ENCODE peak calls at places on chromosome 15, in six cellular contexts. W, M, T, L, N and K are unnamed samples.

GRCh38 chr15:74496648-74497047 is 35.7 kb upstream of the UBL7 start:
- DNase-seq in W (no peak), M (no peak), T (no peak), L (no peak), N (no peak), K (no peak)

GRCh38 chr15:79673416-79674123 is 223.2 kb downstream of the MTHFS start:
- DNase-seq in W (no peak), M (peak), T (peak), L (no peak), N (peak), K (peak)

GRCh38 chr15:63350178-63350621 is 31.4 kb downstream of the CA12 start:
- DNase-seq in W (no peak), M (no peak), T (no peak), L (no peak), N (no peak), K (no peak)

GRCh38 chr15:42344763-42345162 is 14.5 kb upstream of the CAPN3 start:
- DNase-seq in W (no peak), M (no peak), T (no peak), L (no peak), N (no peak), K (no peak)

GRCh38 chr15:70376929-70377691 is 279.4 kb upstream of the TLE3 start:
- DNase-seq in W (no peak), M (no peak), T (peak), L (no peak), N (no peak), K (no peak)

GRCh38 chr15:59553879-59554735 is 57.5 kb upstream of the GCNT3 start:
- DNase-seq in W (peak), M (no peak), T (no peak), L (no peak), N (no peak), K (no peak)

GRCh38 chr15:79163395-79163794 is 72.8 kb upstream of the RASGRF1 start:
- DNase-seq in W (no peak), M (no peak), T (no peak), L (no peak), N (no peak), K (no peak)

GRCh38 chr15:58694641-58695398 is 54.7 kb downstream of the ADAM10 start:
- DNase-seq in W (no peak), M (no peak), T (no peak), L (no peak), N (no peak), K (no peak)

GRCh38 chr15:77709135-77709886 is 76.6 kb upstream of the LINGO1 start:
- DNase-seq in W (no peak), M (no peak), T (no peak), L (no peak), N (no peak), K (no peak)

GRCh38 chr15:25237291-25237978 is 201.4 kb downstream of the UBE3A start:
- DNase-seq in W (no peak), M (no peak), T (no peak), L (no peak), N (no peak), K (no peak)

GRCh38 chr15:76753771-76754170 is 151.4 kb downstream of the SCAPER start:
- DNase-seq in W (no peak), M (no peak), T (no peak), L (no peak), N (no peak), K (no peak)

GRCh38 chr15:40065166-40065565 is 26.2 kb upstream of the SRP14 start:
- DNase-seq in W (no peak), M (no peak), T (no peak), L (no peak), N (no peak), K (no peak)

GRCh38 chr15:38854506-38854905 is 289.9 kb upstream of the RASGRP1 start:
- DNase-seq in W (no peak), M (no peak), T (no peak), L (no peak), N (no peak), K (no peak)

GRCh38 chr15:75193976-75194375 is 7.7 kb upstream of the C15orf39 start:
- DNase-seq in W (no peak), M (no peak), T (no peak), L (no peak), N (no peak), K (no peak)

GRCh38 chr15:68371851-68372250 is 60.1 kb downstream of the ITGA11 start:
- DNase-seq in W (no peak), M (no peak), T (no peak), L (no peak), N (no peak), K (no peak)

GRCh38 chr15:90877996-90878395 is 6.3 kb upstream of the FES start:
- DNase-seq in W (no peak), M (no peak), T (no peak), L (peak), N (no peak), K (no peak)

GRCh38 chr15:68201879-68202261 is 3.3 kb downstream of the CALML4 start:
- DNase-seq in W (no peak), M (no peak), T (no peak), L (no peak), N (no peak), K (no peak)

GRCh38 chr15:75346796-75347221 is at the start of gene NEIL1:
- DNase-seq in W (no peak), M (no peak), T (no peak), L (peak), N (no peak), K (no peak)

GRCh38 chr15:26691249-26691648 is 81.6 kb downstream of the GABRB3 start:
- DNase-seq in W (no peak), M (no peak), T (no peak), L (no peak), N (no peak), K (no peak)

GRCh38 chr15:99682455-99682854 is 50.8 kb downstream of the LYSMD4 start:
- DNase-seq in W (no peak), M (no peak), T (no peak), L (no peak), N (no peak), K (no peak)

GRCh38 chr15:77841376-77841775 is 208.7 kb upstream of the LINGO1 start:
- DNase-seq in W (no peak), M (no peak), T (no peak), L (no peak), N (no peak), K (no peak)

GRCh38 chr15:52620496-52620895 is 51.7 kb upstream of the ARPP19 start:
- DNase-seq in W (no peak), M (no peak), T (no peak), L (no peak), N (no peak), K (no peak)

GRCh38 chr15:85692873-85693272 is 101.9 kb downstream of the KLHL25 start:
- DNase-seq in W (no peak), M (peak), T (no peak), L (no peak), N (no peak), K (no peak)

GRCh38 chr15:79593119-79593869 is 161.2 kb downstream of the MINAR1 start:
- DNase-seq in W (peak), M (no peak), T (peak), L (no peak), N (no peak), K (no peak)

GRCh38 chr15:100614336-100614735 is 11.9 kb downstream of the ASB7 start:
- DNase-seq in W (no peak), M (no peak), T (no peak), L (no peak), N (no peak), K (no peak)

GRCh38 chr15:26806161-26806560 is 33.3 kb upstream of the GABRB3 start:
- DNase-seq in W (no peak), M (no peak), T (no peak), L (no peak), N (no peak), K (no peak)

GRCh38 chr15:39336926-39337325 is 244.0 kb upstream of the THBS1 start:
- DNase-seq in W (no peak), M (no peak), T (no peak), L (no peak), N (no peak), K (no peak)

GRCh38 chr15:63244399-63244798 is 33.0 kb upstream of the APH1B start:
- DNase-seq in W (no peak), M (no peak), T (no peak), L (no peak), N (no peak), K (no peak)

GRCh38 chr15:60740787-60741354 is 261.9 kb upstream of the ICE2 start:
- DNase-seq in W (peak), M (no peak), T (no peak), L (no peak), N (no peak), K (no peak)

DNA sequence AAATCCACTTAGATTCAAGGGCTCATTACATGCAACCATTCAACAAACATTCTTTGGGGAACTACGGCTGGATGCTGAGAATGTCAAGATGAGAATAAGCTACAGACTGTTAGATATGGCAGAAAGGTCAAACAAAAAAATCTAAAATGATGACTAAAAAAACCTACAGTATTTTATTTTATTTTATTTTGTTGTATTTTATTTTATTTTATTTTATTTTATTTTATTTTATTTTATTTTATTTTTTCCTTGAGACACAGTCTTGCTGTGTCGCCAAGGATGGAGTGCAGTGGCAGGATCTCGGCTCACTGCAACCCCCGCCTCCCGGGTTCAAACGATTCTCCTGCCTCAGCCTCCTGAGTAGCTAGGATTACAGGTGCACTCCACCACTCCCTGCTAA is 46.2 kb downstream of the WDR72 start:
- DNase-seq in W (no peak), M (no peak), T (no peak), L (no peak), N (no peak), K (no peak)
- TF ChIP-seq TAF1 in W (no peak), M (no peak), T (no peak), L (no peak), N (no peak), K (no peak)

DNA sequence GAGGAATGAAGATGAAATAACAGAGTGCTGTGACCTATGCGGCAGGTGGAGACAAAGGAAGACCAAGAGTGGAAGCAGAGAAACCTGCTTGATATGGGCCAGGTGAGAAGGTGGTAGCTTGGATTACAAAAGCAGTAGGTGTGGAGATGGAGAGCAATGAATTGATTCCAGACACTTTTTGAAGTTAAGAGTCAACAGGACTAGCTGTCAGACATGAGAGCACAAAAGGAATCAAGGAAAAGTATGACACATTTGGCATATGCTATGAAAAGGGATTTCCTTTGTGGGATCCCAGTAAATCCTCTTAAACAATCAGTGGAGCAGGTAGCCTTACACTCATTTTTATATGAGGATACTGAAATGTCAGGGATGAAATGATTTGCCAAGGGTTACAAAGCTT is 160.5 kb downstream of the GREM1 start:
- DNase-seq in W (no peak), M (no peak), T (no peak), L (no peak), N (no peak), K (no peak)
- TF ChIP-seq POLR2AphosphoS5 in W (no peak), M (no peak), T (no peak), L (no peak), N (no peak), K (no peak)

DNA sequence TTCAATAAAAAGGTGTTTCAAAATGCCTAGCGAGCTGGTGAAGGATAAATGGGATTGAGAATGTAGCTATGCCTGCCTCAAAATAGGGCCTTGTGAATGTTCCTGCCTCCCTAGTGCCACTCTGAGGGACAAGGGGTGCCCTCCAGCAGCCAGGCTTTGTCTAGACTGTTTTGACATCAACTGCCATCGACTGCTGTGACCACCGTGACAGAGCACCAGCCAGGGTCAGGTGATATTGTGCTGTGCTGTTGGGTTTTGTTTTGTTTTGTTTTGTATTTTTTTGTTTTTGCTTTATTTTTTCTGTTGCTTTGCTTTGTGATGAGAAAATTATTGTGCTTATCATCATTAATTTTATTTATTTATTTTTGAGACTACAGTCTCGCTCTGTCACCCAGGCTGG is 144.8 kb downstream of the SMAD6 start:
- DNase-seq in W (no peak), M (no peak), T (no peak), L (no peak), N (no peak), K (no peak)
- TF ChIP-seq POLR2A in W (no peak), M (no peak), T (no peak), L (no peak), N (no peak), K (no peak)

GRCh38 chr15:51121118-51121517 is 26.4 kb upstream of the TNFAIP8L3 start:
- DNase-seq in W (peak), M (no peak), T (no peak), L (peak), N (no peak), K (no peak)
- TF ChIP-seq TAF1 in W (no peak), M (no peak), T (no peak), L (no peak), N (no peak), K (no peak)

GRCh38 chr15:89128320-89129122 is 40.3 kb downstream of the ABHD2 start:
- DNase-seq in W (peak), M (no peak), T (no peak), L (no peak), N (no peak), K (no peak)
- TF ChIP-seq POLR2AphosphoS5 in W (no peak), M (no peak), T (no peak), L (no peak), N (no peak), K (no peak)

DNA sequence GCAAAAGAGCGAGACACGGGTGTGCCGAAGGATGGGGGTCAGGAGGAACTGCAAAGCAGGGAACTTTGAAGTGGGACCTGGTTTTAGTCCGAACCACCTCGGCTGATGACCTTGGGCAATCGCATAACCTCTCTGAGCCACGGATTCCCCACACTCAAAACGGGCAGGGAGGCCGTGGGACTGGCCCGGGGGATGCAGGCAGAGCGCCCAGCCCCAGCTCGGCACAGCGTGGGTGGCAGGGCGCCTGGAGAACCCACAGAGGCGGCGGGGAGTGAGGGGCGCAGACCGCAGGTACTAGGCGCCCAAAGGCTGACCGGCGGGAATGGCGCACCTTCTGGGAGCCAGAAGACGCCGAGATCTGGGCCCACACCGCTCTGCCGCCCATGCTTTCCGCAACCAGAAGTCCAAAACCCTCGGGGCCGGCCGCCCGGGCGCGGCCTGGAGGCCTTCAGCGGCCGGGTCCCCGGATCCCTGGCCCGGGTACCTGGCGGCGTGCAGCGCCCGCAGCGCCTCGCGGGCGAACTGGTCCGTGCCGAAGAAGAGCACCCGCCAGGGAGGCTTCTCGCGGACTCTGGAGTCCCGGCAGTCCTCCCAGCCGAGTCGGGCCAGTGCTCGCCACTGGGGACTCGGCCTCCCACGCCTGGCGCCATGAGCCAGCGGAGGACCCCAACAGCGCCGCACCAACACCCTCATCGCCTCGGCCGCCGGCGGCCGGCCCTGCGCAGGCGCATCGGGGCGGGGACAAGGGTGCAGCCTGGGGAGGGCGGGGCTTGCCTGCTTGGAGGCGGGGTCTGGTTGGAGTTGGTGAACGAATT is at the start of gene MTFMT:
- DNase-seq in W (peak), M (no peak), T (peak), L (peak), N (peak), K (peak)
- TF ChIP-seq POLR2A in W (peak), M (peak), T (peak), L (peak), N (peak), K (peak)

DNA sequence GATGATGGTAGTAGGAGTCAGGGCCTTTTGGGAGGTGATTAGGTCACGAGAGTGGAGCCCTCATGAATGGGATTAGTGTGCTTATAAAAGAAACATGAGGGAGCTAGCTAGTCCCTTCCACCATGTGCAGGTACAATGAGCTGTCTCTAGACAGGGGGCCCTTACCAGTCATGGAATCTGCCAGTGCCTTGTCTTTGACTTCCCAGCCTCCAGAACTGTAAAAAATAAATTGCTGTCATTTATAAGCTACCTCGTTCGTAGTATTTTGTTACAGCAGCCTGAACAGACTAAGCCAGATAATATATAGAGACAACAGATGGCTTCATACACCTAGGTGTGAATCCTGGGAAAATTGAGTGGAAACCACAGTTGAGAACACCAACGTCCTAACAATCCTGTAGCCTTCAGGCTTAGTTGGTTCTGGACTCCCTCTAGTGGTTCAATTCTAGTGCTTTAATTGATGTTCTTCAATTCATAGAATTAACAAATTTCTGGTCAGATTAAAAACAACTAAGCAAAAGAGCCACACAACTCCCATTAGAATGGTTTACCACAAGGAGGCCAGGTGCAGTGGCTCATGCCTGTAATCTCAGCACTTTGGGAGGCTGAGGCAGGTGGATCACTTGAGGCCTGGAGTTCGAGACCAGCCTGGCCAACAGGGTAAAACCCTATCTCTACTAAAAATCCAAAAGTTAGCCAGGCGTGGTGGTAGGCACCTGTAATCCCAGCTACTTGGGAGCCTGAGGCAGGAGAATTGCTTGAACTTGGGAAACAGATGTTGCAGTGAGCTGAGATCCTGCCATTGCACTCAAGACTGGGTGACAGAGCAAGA is 21.3 kb upstream of the GATM start:
- DNase-seq in W (peak), M (no peak), T (no peak), L (no peak), N (no peak), K (no peak)
- TF ChIP-seq TAF1 in W (no peak), M (no peak), T (no peak), L (no peak), N (no peak), K (no peak)